ENCODE peak calls at places on chromosomes 6 and 20, in six cellular contexts. G, V, A, L, C and X are unnamed samples.

GRCh38 chr6:41546866-41547798 is 951 bp downstream of the FOXP4 start:
- DNase-seq in G (peak; percentile 83), V (peak; percentile 45), A (no peak), L (no peak), C (no peak), X (peak; percentile 46)

GRCh38 chr6:82963527-82963926 is 102.1 kb downstream of the UBE3D start:
- DNase-seq in G (no peak), V (no peak), A (no peak), L (no peak), C (no peak), X (no peak)

GRCh38 chr6:92538296-92538695 is 881.1 kb downstream of the EPHA7 start:
- DNase-seq in G (no peak), V (no peak), A (no peak), L (no peak), C (no peak), X (no peak)

GRCh38 chr6:137873273-137873762 is 6.3 kb downstream of the TNFAIP3 start:
- DNase-seq in G (peak; percentile 91), V (peak; percentile 39), A (no peak), L (no peak), C (no peak), X (peak; percentile 80)

GRCh38 chr20:44448753-44449546 is 26.7 kb upstream of the TTPAL start:
- DNase-seq in G (peak; percentile 26), V (no peak), A (no peak), L (no peak), C (no peak), X (peak; percentile 15)

GRCh38 chr6:111456208-111456607 is 26.8 kb downstream of the REV3L start:
- DNase-seq in G (peak; percentile 44), V (no peak), A (no peak), L (no peak), C (no peak), X (peak; percentile 56)

GRCh38 chr6:75353644-75354043 is 69.1 kb upstream of the TMEM30A start:
- DNase-seq in G (no peak), V (no peak), A (no peak), L (no peak), C (no peak), X (no peak)

GRCh38 chr6:170175644-170176620 is 114.9 kb downstream of the DLL1 start:
- DNase-seq in G (no peak), V (no peak), A (no peak), L (no peak), C (no peak), X (no peak)

GRCh38 chr6:140050232-140050995 is 676.0 kb upstream of the CITED2 start:
- DNase-seq in G (peak; percentile 76), V (no peak), A (no peak), L (no peak), C (no peak), X (peak; percentile 55)

GRCh38 chr6:64280569-64280968 is 645.0 kb downstream of the PHF3 start:
- DNase-seq in G (peak; percentile 47), V (no peak), A (no peak), L (peak; percentile 22), C (peak; percentile 12), X (no peak)